ENCODE peak calls at places on chromosomes 6 and 20, in five cellular contexts. B, R, N, P and J are unnamed samples.

GRCh38 chr20:1376007-1376406 is 16.8 kb downstream of the FKBP1A start:
- DNase-seq in B (no peak), R (no peak), N (no peak), P (peak; percentile 27), J (no peak)

GRCh38 chr6:3551716-3552511 is 95.1 kb upstream of the SLC22A23 start:
- DNase-seq in B (no peak), R (no peak), N (no peak), P (no peak), J (no peak)

GRCh38 chr6:150924808-150925654 is 59.5 kb downstream of the MTHFD1L start:
- DNase-seq in B (no peak), R (no peak), N (no peak), P (no peak), J (no peak)

GRCh38 chr20:62364911-62365736 is 2.0 kb downstream of the LAMA5 start:
- DNase-seq in B (peak; percentile 17), R (no peak), N (peak; percentile 91), P (peak; percentile 45), J (no peak)

GRCh38 chr6:90500458-90500857 is 86.4 kb downstream of the MAP3K7 start:
- DNase-seq in B (no peak), R (no peak), N (no peak), P (no peak), J (no peak)

GRCh38 chr6:11251553-11252358 is 19.3 kb upstream of the NEDD9 start:
- DNase-seq in B (peak; percentile 44), R (no peak), N (peak; percentile 82), P (no peak), J (no peak)

GRCh38 chr6:151096691-151097090 is 143.1 kb upstream of the AKAP12 start:
- DNase-seq in B (no peak), R (no peak), N (no peak), P (no peak), J (no peak)

GRCh38 chr6:38935051-38935450 is 113.5 kb upstream of the GLP1R start:
- DNase-seq in B (no peak), R (no peak), N (no peak), P (no peak), J (no peak)

GRCh38 chr6:16399198-16399597 is 160.8 kb downstream of the GMPR start:
- DNase-seq in B (no peak), R (no peak), N (no peak), P (no peak), J (no peak)

GRCh38 chr6:30725713-30726505 is 5.8 kb downstream of the TUBB start:
- DNase-seq in B (no peak), R (no peak), N (no peak), P (peak; percentile 72), J (no peak)
- TF ChIP-seq POLR2AphosphoS5 in B (no peak), R (peak; percentile 63), N (peak; percentile 56), P (peak; percentile 96), J (no peak)

GRCh38 chr20:44745560-44746366 is at the start of gene KCNK15:
- DNase-seq in B (peak; percentile 34), R (no peak), N (peak; percentile 77), P (peak; percentile 63), J (no peak)
- TF ChIP-seq POLR2AphosphoS5 in B (no peak), R (no peak), N (no peak), P (no peak), J (peak; percentile 9)

DNA sequence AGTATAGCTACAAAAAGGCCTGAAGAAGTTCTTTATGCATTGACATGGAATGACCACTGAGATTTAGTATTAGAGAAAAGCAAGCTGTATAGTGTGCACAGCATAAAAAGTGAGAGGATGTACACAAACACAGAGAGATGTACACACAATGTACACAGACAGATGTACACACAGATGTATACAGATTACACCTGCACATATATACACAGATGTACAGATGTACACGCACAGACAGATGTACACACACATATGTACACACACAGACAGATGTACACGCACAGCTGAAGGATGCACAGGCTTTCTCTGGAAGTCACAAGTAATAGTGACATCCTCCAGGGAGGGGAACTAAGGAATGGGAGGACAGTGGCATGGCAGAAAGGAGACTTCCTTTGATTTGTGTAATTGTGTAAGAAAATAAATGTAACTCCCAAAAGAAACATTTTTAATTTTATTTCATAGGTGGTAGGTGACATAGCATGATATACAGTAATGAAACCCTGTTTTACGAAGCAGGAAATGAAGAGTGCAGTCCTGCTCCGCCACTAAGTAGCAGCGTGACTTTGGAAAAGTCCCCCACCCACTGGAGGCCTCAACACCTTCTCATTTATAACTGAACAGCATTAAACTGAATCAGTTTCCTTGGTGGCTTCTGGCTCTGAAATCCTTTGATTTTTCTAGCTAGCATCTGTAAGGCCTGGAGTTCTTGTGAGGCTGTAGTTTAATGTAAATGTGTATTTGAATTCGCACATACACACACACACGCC is 14.1 kb downstream of the NFATC2 start:
- DNase-seq in B (no peak), R (no peak), N (no peak), P (no peak), J (no peak)
- TF ChIP-seq POLR2AphosphoS5 in B (no peak), R (no peak), N (no peak), P (no peak), J (no peak)

DNA sequence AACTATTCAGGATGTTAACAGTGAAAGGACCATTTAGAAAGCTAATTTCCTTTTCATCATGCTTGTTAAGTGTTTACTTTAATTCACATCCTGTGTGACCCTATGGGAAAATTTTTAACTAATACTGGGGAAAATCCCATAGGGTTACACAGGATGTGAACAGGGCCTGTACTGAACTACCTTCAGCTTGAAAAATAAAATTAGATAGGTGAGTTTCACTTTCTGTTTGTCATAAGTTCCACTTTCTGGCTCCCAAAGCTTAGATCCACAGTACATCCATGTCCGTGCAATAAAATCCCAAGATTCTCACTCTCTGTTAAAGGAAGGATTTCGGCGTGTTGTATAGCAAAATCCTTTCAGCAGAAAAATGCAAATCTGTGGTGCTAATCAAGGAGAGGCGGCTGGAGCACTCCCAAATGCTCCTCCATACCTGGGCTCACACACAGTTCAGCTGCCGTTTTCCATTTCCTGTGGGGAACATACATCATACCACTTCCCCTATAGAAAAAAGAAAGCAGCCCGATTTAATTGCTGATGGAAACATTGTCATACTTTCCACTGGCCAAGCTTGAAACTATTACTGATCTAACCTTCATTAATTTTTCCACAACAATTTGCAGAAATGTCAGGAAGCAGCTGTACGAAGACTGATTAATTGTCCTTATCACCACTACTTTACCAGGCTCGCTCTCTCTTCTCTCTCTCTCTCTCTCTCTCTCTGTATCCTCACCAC is 125.2 kb downstream of the HIVEP2 start:
- DNase-seq in B (no peak), R (no peak), N (no peak), P (no peak), J (no peak)
- TF ChIP-seq POLR2AphosphoS5 in B (no peak), R (no peak), N (no peak), P (no peak), J (no peak)

GRCh38 chr20:20436689-20437088 is 68.8 kb downstream of the INSM1 start:
- DNase-seq in B (no peak), R (no peak), N (no peak), P (no peak), J (no peak)
- TF ChIP-seq POLR2AphosphoS5 in B (no peak), R (no peak), N (no peak), P (no peak), J (no peak)

GRCh38 chr20:3679749-3680700 is 1.8 kb downstream of the ADAM33 start:
- DNase-seq in B (peak; percentile 56), R (no peak), N (peak; percentile 94), P (no peak), J (no peak)
- TF ChIP-seq POLR2AphosphoS5 in B (no peak), R (no peak), N (peak; percentile 63), P (no peak), J (no peak)

GRCh38 chr6:111666812-111667211 is 61.1 kb upstream of the TRAF3IP2 start:
- DNase-seq in B (no peak), R (no peak), N (no peak), P (no peak), J (no peak)
- TF ChIP-seq POLR2AphosphoS5 in B (peak; percentile 37), R (no peak), N (peak; percentile 30), P (no peak), J (peak; percentile 31)

GRCh38 chr20:35462351-35462750 is 7.0 kb downstream of the CEP250 start:
- DNase-seq in B (no peak), R (no peak), N (no peak), P (no peak), J (no peak)
- TF ChIP-seq POLR2AphosphoS5 in B (no peak), R (no peak), N (no peak), P (no peak), J (no peak)

GRCh38 chr6:66771626-66772025 is 1064.6 kb upstream of the EYS start:
- DNase-seq in B (no peak), R (no peak), N (no peak), P (no peak), J (no peak)

DNA sequence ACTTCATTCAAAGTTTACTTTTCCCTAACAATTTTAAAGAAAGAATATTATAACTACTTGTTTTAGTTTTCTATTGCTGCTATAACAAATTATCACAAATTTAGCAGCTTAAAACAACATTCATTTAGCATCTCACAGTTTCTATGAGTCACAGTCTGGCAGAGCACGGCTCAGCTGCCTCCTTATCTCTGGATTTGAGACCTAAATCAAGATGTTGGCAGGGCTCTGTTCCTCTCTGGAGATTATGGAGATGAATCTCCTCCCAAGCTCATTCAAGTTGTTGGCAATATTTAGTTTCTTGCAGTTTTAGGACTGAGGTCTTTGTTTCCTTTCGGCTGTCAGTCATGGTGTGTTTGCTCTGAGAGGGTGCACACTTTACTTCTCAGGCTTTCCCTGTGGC is 1065.8 kb upstream of the EYS start:
- DNase-seq in B (no peak), R (no peak), N (no peak), P (no peak), J (no peak)
- TF ChIP-seq POLR2AphosphoS5 in B (no peak), R (no peak), N (no peak), P (no peak), J (no peak)